ENCODE peak calls at places on chromosomes 3 and 15, in nine cellular contexts. N is PC-3, F is MM.1S, Z is GM23248, C is HCT116, U is hepatocyte, J is SK-N-SH, X is GM23338, S is neural progenitor cell. Y is an unnamed sample.

GRCh38 chr3:180433172-180433571 is 168.8 kb upstream of the TTC14 start:
- DNase-seq in N (peak; percentile 94), F (no peak), Z (peak; percentile 79), C (no peak), U (no peak), J (no peak), X (no peak), S (no peak), Y (no peak)

GRCh38 chr15:69154026-69154425 is 6.4 kb upstream of the GLCE start:
- DNase-seq in N (no peak), F (no peak), Z (no peak), C (no peak), U (no peak), J (no peak), X (no peak), S (no peak), Y (no peak)

GRCh38 chr3:124201786-124202185 is 209.9 kb upstream of the ROPN1 start:
- DNase-seq in N (no peak), F (no peak), Z (no peak), C (no peak), U (no peak), J (peak; percentile 42), X (no peak), S (no peak), Y (no peak)

GRCh38 chr3:139121513-139122220 is 77.0 kb upstream of the PRR23C start:
- DNase-seq in N (no peak), F (no peak), Z (peak; percentile 48), C (no peak), U (peak; percentile 63), J (no peak), X (no peak), S (no peak), Y (no peak)

GRCh38 chr15:77870195-77871065 is 207.1 kb downstream of the TBC1D2B start:
- DNase-seq in N (peak; percentile 73), F (peak; percentile 61), Z (peak; percentile 71), C (peak; percentile 59), U (peak; percentile 84), J (peak; percentile 81), X (peak; percentile 90), S (peak; percentile 77), Y (peak; percentile 46)

GRCh38 chr3:167861649-167862048 is 126.1 kb downstream of the SERPINI1 start:
- DNase-seq in N (peak; percentile 76), F (no peak), Z (peak; percentile 18), C (no peak), U (no peak), J (no peak), X (no peak), S (no peak), Y (no peak)

GRCh38 chr15:41558400-41559238 is at the start of gene TYRO3:
- DNase-seq in N (peak; percentile 51), F (peak; percentile 47), Z (peak; percentile 85), C (no peak), U (peak; percentile 86), J (peak; percentile 93), X (peak; percentile 85), S (peak; percentile 86), Y (peak; percentile 48)

GRCh38 chr3:127738192-127738840 is 65.6 kb downstream of the ABTB1 start:
- DNase-seq in N (peak; percentile 57), F (no peak), Z (peak; percentile 51), C (no peak), U (peak; percentile 38), J (no peak), X (no peak), S (no peak), Y (no peak)

GRCh38 chr3:101243285-101244211 is 76.8 kb downstream of the IMPG2 start:
- DNase-seq in N (no peak), F (no peak), Z (peak; percentile 72), C (no peak), U (no peak), J (no peak), X (no peak), S (no peak), Y (no peak)

GRCh38 chr3:18679226-18679625 is 254.1 kb upstream of the SATB1 start:
- DNase-seq in N (no peak), F (no peak), Z (no peak), C (no peak), U (no peak), J (no peak), X (no peak), S (no peak), Y (no peak)

GRCh38 chr3:197168606-197169005 is 129.8 kb downstream of the DLG1 start:
- DNase-seq in N (no peak), F (no peak), Z (peak; percentile 85), C (no peak), U (peak; percentile 32), J (peak; percentile 39), X (peak; percentile 55), S (peak; percentile 43), Y (peak; percentile 11)

GRCh38 chr3:195238626-195239118 is 32.3 kb downstream of the XXYLT1 start:
- DNase-seq in N (no peak), F (no peak), Z (peak; percentile 46), C (no peak), U (no peak), J (no peak), X (no peak), S (no peak), Y (no peak)
- H2AFZ ChIP-seq in N (no peak overlapping the region), F (no peak overlapping the region), Z (peak overlapping the region; percentile 56), C (no peak overlapping the region), U (no peak overlapping the region), J (no peak overlapping the region), X (no peak overlapping the region), S (no peak overlapping the region), Y (no peak overlapping the region)

GRCh38 chr3:105527949-105528348 is 161.2 kb downstream of the ALCAM start:
- DNase-seq in N (peak; percentile 85), F (no peak), Z (peak; percentile 38), C (peak; percentile 40), U (no peak), J (no peak), X (no peak), S (no peak), Y (no peak)
- TF ChIP-seq EZH2phosphoT487 in N (no peak), F (no peak), Z (no peak), C (no peak), U (no peak), J (no peak), X (no peak), S (no peak), Y (no peak)

GRCh38 chr15:101114610-101115009 is 137.2 kb downstream of the CHSY1 start:
- DNase-seq in N (no peak), F (no peak), Z (no peak), C (no peak), U (no peak), J (no peak), X (no peak), S (no peak), Y (no peak)
- H3K27ac ChIP-seq in N (no peak overlapping the region), F (no peak overlapping the region), Z (no peak overlapping the region), C (no peak overlapping the region), U (peak overlapping the region; percentile 88), J (no peak overlapping the region), X (no peak overlapping the region), S (no peak overlapping the region), Y (no peak overlapping the region)

GRCh38 chr15:48628832-48629231 is 16.7 kb downstream of the FBN1 start:
- DNase-seq in N (no peak), F (no peak), Z (peak; percentile 61), C (no peak), U (no peak), J (no peak), X (no peak), S (no peak), Y (no peak)

GRCh38 chr15:48625126-48625525 is 20.4 kb downstream of the FBN1 start:
- DNase-seq in N (no peak), F (no peak), Z (no peak), C (no peak), U (no peak), J (no peak), X (no peak), S (no peak), Y (no peak)

GRCh38 chr15:48630245-48630644 is 15.3 kb downstream of the FBN1 start:
- DNase-seq in N (no peak), F (no peak), Z (peak; percentile 42), C (no peak), U (no peak), J (no peak), X (no peak), S (no peak), Y (no peak)

GRCh38 chr15:48624700-48625099 is 20.8 kb downstream of the FBN1 start:
- DNase-seq in N (no peak), F (no peak), Z (no peak), C (no peak), U (no peak), J (no peak), X (peak; percentile 27), S (no peak), Y (no peak)

GRCh38 chr15:48627260-48627969 is 18.1 kb downstream of the FBN1 start:
- DNase-seq in N (peak; percentile 40), F (no peak), Z (peak; percentile 95), C (no peak), U (no peak), J (no peak), X (peak; percentile 11), S (peak; percentile 59), Y (no peak)
- H2AFZ ChIP-seq in N (peak overlapping the region; percentile 18), F (no peak overlapping the region), Z (no peak overlapping the region), C (no peak overlapping the region), U (no peak overlapping the region), J (no peak overlapping the region), X (no peak overlapping the region), S (no peak overlapping the region), Y (no peak overlapping the region)

GRCh38 chr15:37002041-37002689 is 98.2 kb downstream of the MEIS2 start:
- DNase-seq in N (no peak), F (no peak), Z (no peak), C (no peak), U (no peak), J (no peak), X (no peak), S (no peak), Y (no peak)

GRCh38 chr15:36996121-36996520 is 104.2 kb downstream of the MEIS2 start:
- DNase-seq in N (no peak), F (no peak), Z (no peak), C (no peak), U (no peak), J (no peak), X (no peak), S (peak; percentile 8), Y (no peak)

GRCh38 chr15:36996538-36997181 is 103.7 kb downstream of the MEIS2 start:
- DNase-seq in N (no peak), F (no peak), Z (no peak), C (no peak), U (no peak), J (no peak), X (no peak), S (no peak), Y (no peak)

GRCh38 chr15:37001436-37001835 is 98.9 kb downstream of the MEIS2 start:
- DNase-seq in N (no peak), F (no peak), Z (no peak), C (no peak), U (no peak), J (no peak), X (no peak), S (no peak), Y (no peak)

GRCh38 chr15:36999778-37000177 is 100.6 kb downstream of the MEIS2 start:
- DNase-seq in N (no peak), F (no peak), Z (no peak), C (no peak), U (no peak), J (no peak), X (no peak), S (no peak), Y (no peak)
- TF ChIP-seq EZH2phosphoT487 in N (no peak), F (no peak), Z (no peak), C (no peak), U (no peak), J (no peak), X (no peak), S (no peak), Y (no peak)

GRCh38 chr3:112740800-112741199 is 99.9 kb upstream of the CCDC80 start:
- DNase-seq in N (no peak), F (no peak), Z (no peak), C (no peak), U (no peak), J (no peak), X (no peak), S (no peak), Y (no peak)
- H3K27ac ChIP-seq in N (no peak overlapping the region), F (no peak overlapping the region), Z (no peak overlapping the region), C (no peak overlapping the region), U (no peak overlapping the region), J (no peak overlapping the region), X (no peak overlapping the region), S (no peak overlapping the region), Y (no peak overlapping the region)

Y was measured in OCI-LY7.